ENCODE peak calls at places on chromosomes 7 and 10, in five cellular contexts. D is LoVo; P is stimulated activated CD4-positive, alpha-beta T cell treated with anti-CD3 and anti-CD28 coated beads, TNF-alpha, amount 100 ng/mL, for 1 hour; B is left ventricle myocardium inferior; M is naive B cell. O is an unnamed sample.
A peak's percentile ranks its signal among the peaks of the same experiment; 100 is the strongest.

GRCh38 chr7:26153823-26154783 is 2.1 kb downstream of the NFE2L3 start:
- DNase-seq in P (no peak), M (no peak), D (peak; percentile 55), B (no peak), O (peak; percentile 53)

GRCh38 chr7:38329340-38329739 is 55.9 kb upstream of the TARP start:
- DNase-seq in P (no peak), D (no peak), M (no peak), B (no peak), O (no peak)

GRCh38 chr10:61211468-61211867 is 241.7 kb downstream of the TMEM26 start:
- DNase-seq in B (no peak), D (no peak), P (no peak), M (no peak), O (no peak)

GRCh38 chr10:114631090-114631677 is 26.9 kb downstream of the ABLIM1 start:
- DNase-seq in B (no peak), P (no peak), M (no peak), D (no peak), O (no peak)

GRCh38 chr10:3068201-3068967 is 1.0 kb downstream of the PFKP start:
- DNase-seq in P (peak; percentile 24), B (peak; percentile 73), D (peak; percentile 41), M (peak; percentile 51), O (peak; percentile 65)

GRCh38 chr10:103666109-103666508 is 172.6 kb downstream of the NEURL1 start:
- DNase-seq in M (no peak), P (no peak), B (no peak), D (no peak), O (peak; percentile 38)

GRCh38 chr7:127885843-127886242 is 145.4 kb downstream of the LRRC4 start:
- DNase-seq in B (no peak), D (no peak), P (no peak), M (no peak), O (peak; percentile 74)

GRCh38 chr7:47661051-47661714 is 79.3 kb upstream of the TNS3 start:
- DNase-seq in B (no peak), P (no peak), D (no peak), M (no peak), O (no peak)

GRCh38 chr7:158976849-158977593 is 120.7 kb downstream of the DYNC2I1 start:
- DNase-seq in P (peak; percentile 79), M (peak; percentile 70), D (peak; percentile 76), B (peak; percentile 82), O (peak; percentile 20)

GRCh38 chr7:148622887-148623585 is 32.5 kb downstream of the C7orf33 start:
- DNase-seq in D (no peak), M (no peak), P (no peak), B (no peak), O (no peak)

O was measured in MG63.